ENCODE peak calls at places on chromosome 19, in nine cellular contexts. One of them, this sample, is unnamed.
A peak's percentile ranks its signal among the peaks of the same experiment; 100 is the strongest.

GRCh38 chr19:35988824-35989223 is 6.2 kb upstream of the SDHAF1 start:
- DNase-seq in heart left ventricle: no peak
- DNase-seq in gastrocnemius medialis: no peak
- DNase-seq in IMR-90: no peak
- DNase-seq in foreskin keratinocyte: no peak
- DNase-seq in cardiac muscle cell: no peak
- DNase-seq in CD4-positive, alpha-beta T cell: no peak
- DNase-seq in tibial artery: no peak
- DNase-seq in dorsolateral prefrontal cortex: no peak
- DNase-seq in this sample: no peak

GRCh38 chr19:33171222-33171795 is 22.8 kb upstream of the LRP3 start:
- DNase-seq in heart left ventricle: no peak
- DNase-seq in gastrocnemius medialis: no peak
- DNase-seq in IMR-90: no peak
- DNase-seq in foreskin keratinocyte: no peak
- DNase-seq in cardiac muscle cell: no peak
- DNase-seq in CD4-positive, alpha-beta T cell: no peak
- DNase-seq in tibial artery: no peak
- DNase-seq in dorsolateral prefrontal cortex: no peak
- DNase-seq in this sample: no peak

GRCh38 chr19:17333611-17334413 is 843 bp downstream of the ANO8 start:
- DNase-seq in heart left ventricle: no peak
- DNase-seq in gastrocnemius medialis: no peak
- DNase-seq in IMR-90: peak; percentile 80
- DNase-seq in foreskin keratinocyte: peak; percentile 53
- DNase-seq in cardiac muscle cell: no peak
- DNase-seq in CD4-positive, alpha-beta T cell: peak; percentile 72
- DNase-seq in tibial artery: no peak
- DNase-seq in dorsolateral prefrontal cortex: no peak
- DNase-seq in this sample: peak; percentile 48

GRCh38 chr19:42287017-42287825 is 14.7 kb upstream of the PRR19 start:
- DNase-seq in heart left ventricle: no peak
- DNase-seq in gastrocnemius medialis: no peak
- DNase-seq in IMR-90: no peak
- DNase-seq in foreskin keratinocyte: no peak
- DNase-seq in cardiac muscle cell: no peak
- DNase-seq in CD4-positive, alpha-beta T cell: no peak
- DNase-seq in tibial artery: no peak
- DNase-seq in dorsolateral prefrontal cortex: no peak
- DNase-seq in this sample: no peak

GRCh38 chr19:34336781-34337271 is 28.2 kb upstream of the GPI start:
- DNase-seq in heart left ventricle: no peak
- DNase-seq in gastrocnemius medialis: no peak
- DNase-seq in IMR-90: peak; percentile 47
- DNase-seq in foreskin keratinocyte: no peak
- DNase-seq in cardiac muscle cell: peak; percentile 65
- DNase-seq in CD4-positive, alpha-beta T cell: peak; percentile 16
- DNase-seq in tibial artery: no peak
- DNase-seq in dorsolateral prefrontal cortex: no peak
- DNase-seq in this sample: no peak

GRCh38 chr19:34482380-34483250 is 1.1 kb downstream of the WTIP start:
- DNase-seq in heart left ventricle: no peak
- DNase-seq in gastrocnemius medialis: peak; percentile 10
- DNase-seq in IMR-90: peak; percentile 37
- DNase-seq in foreskin keratinocyte: no peak
- DNase-seq in cardiac muscle cell: peak; percentile 64
- DNase-seq in CD4-positive, alpha-beta T cell: no peak
- DNase-seq in tibial artery: no peak
- DNase-seq in dorsolateral prefrontal cortex: peak; percentile 8
- DNase-seq in this sample: no peak

GRCh38 chr19:54431255-54431838 is 16.1 kb downstream of the TTYH1 start:
- DNase-seq in heart left ventricle: no peak
- DNase-seq in gastrocnemius medialis: peak; percentile 38
- DNase-seq in IMR-90: peak; percentile 28
- DNase-seq in foreskin keratinocyte: no peak
- DNase-seq in cardiac muscle cell: no peak
- DNase-seq in CD4-positive, alpha-beta T cell: no peak
- DNase-seq in tibial artery: no peak
- DNase-seq in dorsolateral prefrontal cortex: no peak
- DNase-seq in this sample: peak; percentile 36

GRCh38 chr19:2906631-2907195 is 6.0 kb downstream of the ZNF57 start:
- DNase-seq in heart left ventricle: no peak
- DNase-seq in gastrocnemius medialis: no peak
- DNase-seq in IMR-90: no peak
- DNase-seq in foreskin keratinocyte: no peak
- DNase-seq in cardiac muscle cell: no peak
- DNase-seq in CD4-positive, alpha-beta T cell: no peak
- DNase-seq in tibial artery: no peak
- DNase-seq in dorsolateral prefrontal cortex: no peak
- DNase-seq in this sample: no peak

GRCh38 chr19:7211191-7211988 is 82.8 kb downstream of the INSR start:
- DNase-seq in heart left ventricle: peak; percentile 71
- DNase-seq in gastrocnemius medialis: no peak
- DNase-seq in IMR-90: peak; percentile 50
- DNase-seq in foreskin keratinocyte: no peak
- DNase-seq in cardiac muscle cell: peak; percentile 55
- DNase-seq in CD4-positive, alpha-beta T cell: no peak
- DNase-seq in tibial artery: no peak
- DNase-seq in dorsolateral prefrontal cortex: no peak
- DNase-seq in this sample: no peak

GRCh38 chr19:33810821-33811220 is 14.2 kb downstream of the KCTD15 start:
- DNase-seq in heart left ventricle: no peak
- DNase-seq in gastrocnemius medialis: no peak
- DNase-seq in IMR-90: no peak
- DNase-seq in foreskin keratinocyte: no peak
- DNase-seq in cardiac muscle cell: no peak
- DNase-seq in CD4-positive, alpha-beta T cell: no peak
- DNase-seq in tibial artery: no peak
- DNase-seq in dorsolateral prefrontal cortex: no peak
- DNase-seq in this sample: no peak

DNA sequence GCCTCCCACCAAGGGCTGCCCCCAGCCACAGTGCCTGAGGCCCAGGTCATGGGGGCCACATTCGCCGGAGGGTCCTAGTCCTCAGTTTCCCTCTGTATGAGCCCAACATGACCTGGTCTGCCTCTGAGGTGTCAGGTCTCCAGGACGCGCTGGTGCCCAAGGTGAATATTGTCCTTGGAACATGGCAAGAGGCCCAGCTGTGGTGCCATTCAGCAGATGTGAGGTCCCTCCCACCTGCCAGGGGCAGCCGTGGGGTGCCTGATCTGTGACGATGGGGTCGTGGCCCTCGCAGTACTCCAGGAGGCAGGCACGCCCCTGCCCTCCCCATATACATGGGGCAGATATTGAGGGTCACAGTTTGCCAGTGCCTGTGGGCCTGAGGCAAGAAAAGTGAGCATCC is 151.9 kb downstream of the KDM4B start:
- DNase-seq in heart left ventricle: no peak
- DNase-seq in gastrocnemius medialis: no peak
- DNase-seq in IMR-90: no peak
- DNase-seq in foreskin keratinocyte: no peak
- DNase-seq in cardiac muscle cell: no peak
- DNase-seq in CD4-positive, alpha-beta T cell: no peak
- DNase-seq in tibial artery: no peak
- DNase-seq in dorsolateral prefrontal cortex: no peak
- DNase-seq in this sample: no peak
- H3K27ac ChIP-seq in heart left ventricle: no peak overlapping the region
- H3K27ac ChIP-seq in gastrocnemius medialis: no peak overlapping the region
- H3K27ac ChIP-seq in IMR-90: no peak overlapping the region
- H3K27ac ChIP-seq in foreskin keratinocyte: no peak overlapping the region
- H3K27ac ChIP-seq in cardiac muscle cell: peak overlapping the region; percentile 77
- H3K27ac ChIP-seq in CD4-positive, alpha-beta T cell: no peak overlapping the region
- H3K27ac ChIP-seq in tibial artery: no peak overlapping the region
- H3K27ac ChIP-seq in dorsolateral prefrontal cortex: no peak overlapping the region
- H3K27ac ChIP-seq in this sample: no peak overlapping the region

GRCh38 chr19:1852294-1852646 is 4.0 kb upstream of the REXO1 start:
- DNase-seq in heart left ventricle: no peak
- DNase-seq in gastrocnemius medialis: no peak
- DNase-seq in IMR-90: no peak
- DNase-seq in foreskin keratinocyte: no peak
- DNase-seq in cardiac muscle cell: no peak
- DNase-seq in CD4-positive, alpha-beta T cell: no peak
- DNase-seq in tibial artery: no peak
- DNase-seq in dorsolateral prefrontal cortex: no peak
- DNase-seq in this sample: no peak
- H3K27ac ChIP-seq in heart left ventricle: no peak overlapping the region
- H3K27ac ChIP-seq in gastrocnemius medialis: no peak overlapping the region
- H3K27ac ChIP-seq in IMR-90: no peak overlapping the region
- H3K27ac ChIP-seq in foreskin keratinocyte: no peak overlapping the region
- H3K27ac ChIP-seq in cardiac muscle cell: no peak overlapping the region
- H3K27ac ChIP-seq in CD4-positive, alpha-beta T cell: peak overlapping the region; percentile 67
- H3K27ac ChIP-seq in tibial artery: no peak overlapping the region
- H3K27ac ChIP-seq in dorsolateral prefrontal cortex: no peak overlapping the region
- H3K27ac ChIP-seq in this sample: no peak overlapping the region

GRCh38 chr19:31819837-31820236 is 470.6 kb upstream of the TSHZ3 start:
- DNase-seq in heart left ventricle: no peak
- DNase-seq in gastrocnemius medialis: no peak
- DNase-seq in IMR-90: no peak
- DNase-seq in foreskin keratinocyte: no peak
- DNase-seq in cardiac muscle cell: no peak
- DNase-seq in CD4-positive, alpha-beta T cell: no peak
- DNase-seq in tibial artery: no peak
- DNase-seq in dorsolateral prefrontal cortex: no peak
- DNase-seq in this sample: no peak
- H3K27ac ChIP-seq in heart left ventricle: no peak overlapping the region
- H3K27ac ChIP-seq in gastrocnemius medialis: no peak overlapping the region
- H3K27ac ChIP-seq in IMR-90: no peak overlapping the region
- H3K27ac ChIP-seq in foreskin keratinocyte: no peak overlapping the region
- H3K27ac ChIP-seq in cardiac muscle cell: no peak overlapping the region
- H3K27ac ChIP-seq in CD4-positive, alpha-beta T cell: no peak overlapping the region
- H3K27ac ChIP-seq in tibial artery: no peak overlapping the region
- H3K27ac ChIP-seq in dorsolateral prefrontal cortex: no peak overlapping the region
- H3K27ac ChIP-seq in this sample: no peak overlapping the region

GRCh38 chr19:14616310-14616870 is 33.5 kb downstream of the CLEC17A start:
- DNase-seq in heart left ventricle: no peak
- DNase-seq in gastrocnemius medialis: no peak
- DNase-seq in IMR-90: no peak
- DNase-seq in foreskin keratinocyte: no peak
- DNase-seq in cardiac muscle cell: no peak
- DNase-seq in CD4-positive, alpha-beta T cell: no peak
- DNase-seq in tibial artery: no peak
- DNase-seq in dorsolateral prefrontal cortex: no peak
- DNase-seq in this sample: no peak
- H3K27ac ChIP-seq in heart left ventricle: no peak overlapping the region
- H3K27ac ChIP-seq in gastrocnemius medialis: no peak overlapping the region
- H3K27ac ChIP-seq in IMR-90: no peak overlapping the region
- H3K27ac ChIP-seq in foreskin keratinocyte: no peak overlapping the region
- H3K27ac ChIP-seq in cardiac muscle cell: no peak overlapping the region
- H3K27ac ChIP-seq in CD4-positive, alpha-beta T cell: no peak overlapping the region
- H3K27ac ChIP-seq in tibial artery: no peak overlapping the region
- H3K27ac ChIP-seq in dorsolateral prefrontal cortex: no peak overlapping the region
- H3K27ac ChIP-seq in this sample: no peak overlapping the region

DNA sequence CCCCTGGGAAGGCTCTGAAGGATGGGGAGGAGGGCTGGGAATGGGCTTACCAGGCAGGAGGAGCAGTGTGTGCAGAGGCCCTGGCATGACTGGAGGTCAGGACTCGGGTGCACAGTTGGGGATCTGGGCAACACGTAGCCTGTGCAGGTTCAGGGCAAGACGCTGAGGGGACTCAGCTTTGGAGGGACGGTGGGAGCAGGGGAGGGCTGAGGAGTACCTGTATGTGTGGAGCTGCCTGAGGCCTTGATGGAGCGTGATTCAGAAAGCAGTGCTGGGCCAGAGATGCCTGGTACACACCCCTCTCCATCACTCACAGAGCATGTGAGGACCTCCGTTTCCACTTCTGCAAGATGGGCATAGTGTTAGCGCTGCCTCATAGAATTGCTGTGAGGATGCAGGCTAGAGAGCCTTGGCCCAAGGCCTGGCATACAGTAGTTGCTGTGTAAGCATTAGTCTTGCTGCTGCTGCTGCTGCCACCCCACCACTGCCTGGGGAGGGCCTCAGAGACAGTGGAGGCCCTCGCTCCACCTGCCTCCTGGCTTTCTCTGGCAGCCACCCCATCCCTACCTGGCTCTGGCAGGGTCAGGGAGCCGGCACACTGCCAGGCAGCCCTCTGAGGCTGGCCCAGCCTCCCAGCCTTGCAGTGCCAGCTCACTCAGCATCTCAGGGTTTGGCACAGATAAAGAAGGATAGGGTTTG is 2.4 kb downstream of the PAK4 start:
- DNase-seq in heart left ventricle: no peak
- DNase-seq in gastrocnemius medialis: no peak
- DNase-seq in IMR-90: no peak
- DNase-seq in foreskin keratinocyte: no peak
- DNase-seq in cardiac muscle cell: no peak
- DNase-seq in CD4-positive, alpha-beta T cell: no peak
- DNase-seq in tibial artery: no peak
- DNase-seq in dorsolateral prefrontal cortex: no peak
- DNase-seq in this sample: no peak
- H3K27ac ChIP-seq in heart left ventricle: no peak overlapping the region
- H3K27ac ChIP-seq in gastrocnemius medialis: no peak overlapping the region
- H3K27ac ChIP-seq in IMR-90: no peak overlapping the region
- H3K27ac ChIP-seq in foreskin keratinocyte: no peak overlapping the region
- H3K27ac ChIP-seq in cardiac muscle cell: no peak overlapping the region
- H3K27ac ChIP-seq in CD4-positive, alpha-beta T cell: no peak overlapping the region
- H3K27ac ChIP-seq in tibial artery: no peak overlapping the region
- H3K27ac ChIP-seq in dorsolateral prefrontal cortex: peak overlapping the region; percentile 49
- H3K27ac ChIP-seq in this sample: no peak overlapping the region

GRCh38 chr19:10894911-10895213 is 23.5 kb downstream of the CARM1 start:
- DNase-seq in heart left ventricle: no peak
- DNase-seq in gastrocnemius medialis: no peak
- DNase-seq in IMR-90: no peak
- DNase-seq in foreskin keratinocyte: no peak
- DNase-seq in cardiac muscle cell: no peak
- DNase-seq in CD4-positive, alpha-beta T cell: no peak
- DNase-seq in tibial artery: no peak
- DNase-seq in dorsolateral prefrontal cortex: no peak
- DNase-seq in this sample: no peak

GRCh38 chr19:10896851-10897526 is 25.6 kb downstream of the CARM1 start:
- DNase-seq in heart left ventricle: no peak
- DNase-seq in gastrocnemius medialis: no peak
- DNase-seq in IMR-90: peak; percentile 69
- DNase-seq in foreskin keratinocyte: no peak
- DNase-seq in cardiac muscle cell: no peak
- DNase-seq in CD4-positive, alpha-beta T cell: no peak
- DNase-seq in tibial artery: no peak
- DNase-seq in dorsolateral prefrontal cortex: no peak
- DNase-seq in this sample: no peak

GRCh38 chr19:10895920-10896319 is 24.6 kb downstream of the CARM1 start:
- DNase-seq in heart left ventricle: no peak
- DNase-seq in gastrocnemius medialis: no peak
- DNase-seq in IMR-90: no peak
- DNase-seq in foreskin keratinocyte: no peak
- DNase-seq in cardiac muscle cell: no peak
- DNase-seq in CD4-positive, alpha-beta T cell: no peak
- DNase-seq in tibial artery: no peak
- DNase-seq in dorsolateral prefrontal cortex: no peak
- DNase-seq in this sample: no peak

GRCh38 chr19:10892256-10892655 is 20.9 kb downstream of the CARM1 start:
- DNase-seq in heart left ventricle: no peak
- DNase-seq in gastrocnemius medialis: peak; percentile 96
- DNase-seq in IMR-90: no peak
- DNase-seq in foreskin keratinocyte: no peak
- DNase-seq in cardiac muscle cell: no peak
- DNase-seq in CD4-positive, alpha-beta T cell: no peak
- DNase-seq in tibial artery: no peak
- DNase-seq in dorsolateral prefrontal cortex: no peak
- DNase-seq in this sample: no peak

DNA sequence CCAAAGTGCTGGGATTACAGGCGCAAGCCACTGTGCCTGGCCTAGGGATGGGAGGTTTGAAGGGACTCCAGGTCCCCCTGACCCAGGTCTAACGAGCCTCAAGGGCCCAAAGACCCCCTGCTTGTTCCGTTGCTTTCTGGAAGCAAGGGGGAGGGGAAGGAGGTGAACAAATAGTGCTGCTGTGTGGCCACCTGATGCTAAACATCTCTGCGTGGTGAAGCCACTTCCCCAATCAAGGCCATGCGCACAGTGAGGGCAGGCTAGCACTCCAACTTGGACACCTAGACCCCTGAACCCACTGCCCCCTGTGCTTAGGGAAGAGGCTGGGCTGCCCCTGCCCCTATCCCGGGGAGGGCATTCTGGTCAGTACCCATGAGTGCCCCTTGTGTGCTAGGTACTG is 24.0 kb downstream of the CARM1 start:
- DNase-seq in heart left ventricle: no peak
- DNase-seq in gastrocnemius medialis: no peak
- DNase-seq in IMR-90: no peak
- DNase-seq in foreskin keratinocyte: no peak
- DNase-seq in cardiac muscle cell: no peak
- DNase-seq in CD4-positive, alpha-beta T cell: no peak
- DNase-seq in tibial artery: no peak
- DNase-seq in dorsolateral prefrontal cortex: no peak
- DNase-seq in this sample: no peak
- H3K27ac ChIP-seq in heart left ventricle: no peak overlapping the region
- H3K27ac ChIP-seq in gastrocnemius medialis: peak overlapping the region; percentile 94
- H3K27ac ChIP-seq in IMR-90: no peak overlapping the region
- H3K27ac ChIP-seq in foreskin keratinocyte: no peak overlapping the region
- H3K27ac ChIP-seq in cardiac muscle cell: peak overlapping the region; percentile 17
- H3K27ac ChIP-seq in CD4-positive, alpha-beta T cell: no peak overlapping the region
- H3K27ac ChIP-seq in tibial artery: no peak overlapping the region
- H3K27ac ChIP-seq in dorsolateral prefrontal cortex: no peak overlapping the region
- H3K27ac ChIP-seq in this sample: no peak overlapping the region